ENCODE peak calls at places on chromosomes 13 and 19, in nine cellular contexts. V is T-helper 17 cell, Y is AG08395, I is nephron progenitor cell, N is OCI-LY7, G is H1, D is amniotic stem cell, O is LoVo, X is heart left ventricle. C is an unnamed sample.

GRCh38 chr19:41999071-41999877 is 5.2 kb upstream of the ATP1A3 start:
- DNase-seq in V (no peak), Y (no peak), I (peak; percentile 53), N (no peak), G (peak; percentile 78), D (no peak), O (no peak), X (peak; percentile 58), C (peak; percentile 16)

GRCh38 chr13:54183166-54183565 is 1154.6 kb downstream of the OLFM4 start:
- DNase-seq in V (no peak), Y (no peak), I (no peak), N (no peak), G (no peak), D (no peak), O (no peak), X (no peak), C (no peak)

GRCh38 chr13:105991622-105992254 is 543.7 kb downstream of the EFNB2 start:
- DNase-seq in V (no peak), Y (peak; percentile 84), I (no peak), N (no peak), G (no peak), D (no peak), O (no peak), X (no peak), C (no peak)

GRCh38 chr13:68023838-68024581 is 793.9 kb upstream of the PCDH9 start:
- DNase-seq in V (no peak), Y (no peak), I (no peak), N (no peak), G (no peak), D (no peak), O (no peak), X (no peak), C (no peak)

GRCh38 chr13:20145521-20145920 is 15.3 kb downstream of the GJA3 start:
- DNase-seq in V (no peak), Y (no peak), I (no peak), N (no peak), G (peak; percentile 41), D (no peak), O (no peak), X (no peak), C (no peak)

GRCh38 chr13:89783221-89783755 is 1564.2 kb upstream of the MIR17HG start:
- DNase-seq in V (no peak), Y (no peak), I (no peak), N (no peak), G (no peak), D (no peak), O (no peak), X (no peak), C (no peak)

GRCh38 chr19:7397687-7398086 is 49.0 kb downstream of the ARHGEF18 start:
- DNase-seq in V (no peak), Y (peak; percentile 47), I (no peak), N (no peak), G (no peak), D (peak; percentile 55), O (no peak), X (no peak), C (no peak)

GRCh38 chr19:50377051-50377441 is 789 bp downstream of the NR1H2 start:
- DNase-seq in V (peak; percentile 53), Y (no peak), I (peak; percentile 66), N (peak; percentile 82), G (peak; percentile 83), D (no peak), O (no peak), X (no peak), C (peak; percentile 25)

GRCh38 chr19:47210689-47211316 is 20.2 kb downstream of the BBC3 start:
- DNase-seq in V (peak; percentile 77), Y (peak; percentile 81), I (peak; percentile 76), N (peak; percentile 88), G (peak; percentile 88), D (peak; percentile 62), O (peak; percentile 81), X (peak; percentile 71), C (peak; percentile 82)

GRCh38 chr13:24097064-24097463 is 63.5 kb upstream of the SPATA13 start:
- DNase-seq in V (no peak), Y (peak; percentile 14), I (no peak), N (no peak), G (no peak), D (no peak), O (peak; percentile 9), X (no peak), C (no peak)

GRCh38 chr19:6340493-6341201 is 7.2 kb upstream of the ACER1 start:
- DNase-seq in V (no peak), Y (no peak), I (no peak), N (peak; percentile 17), G (no peak), D (no peak), O (no peak), X (no peak), C (no peak)

GRCh38 chr13:66154981-66155380 is 1075.2 kb downstream of the PCDH9 start:
- DNase-seq in V (no peak), Y (no peak), I (no peak), N (peak; percentile 4), G (no peak), D (no peak), O (no peak), X (no peak), C (no peak)

GRCh38 chr13:110617326-110618072 is 2.2 kb downstream of the NAXD start:
- DNase-seq in V (no peak), Y (peak; percentile 44), I (no peak), N (peak; percentile 3), G (no peak), D (no peak), O (no peak), X (no peak), C (no peak)

GRCh38 chr13:73876323-73876722 is 257.9 kb downstream of the KLF12 start:
- DNase-seq in V (no peak), Y (no peak), I (no peak), N (no peak), G (no peak), D (no peak), O (no peak), X (no peak), C (no peak)

GRCh38 chr13:97627566-97627965 is 193.6 kb downstream of the RAP2A start:
- DNase-seq in V (no peak), Y (peak; percentile 76), I (peak; percentile 36), N (no peak), G (no peak), D (peak; percentile 7), O (no peak), X (no peak), C (peak; percentile 5)

GRCh38 chr19:29675120-29675649 is 9.9 kb downstream of the PLEKHF1 start:
- DNase-seq in V (no peak), Y (no peak), I (no peak), N (no peak), G (no peak), D (no peak), O (no peak), X (no peak), C (peak; percentile 81)

GRCh38 chr13:24006520-24007248 is 109.4 kb upstream of the C1QTNF9B start:
- DNase-seq in V (no peak), Y (no peak), I (no peak), N (no peak), G (no peak), D (no peak), O (no peak), X (no peak), C (no peak)

GRCh38 chr13:44822291-44822690 is 167.0 kb downstream of the NUFIP1 start:
- DNase-seq in V (no peak), Y (no peak), I (no peak), N (no peak), G (no peak), D (no peak), O (no peak), X (no peak), C (no peak)

GRCh38 chr13:108926848-108927247 is 297.4 kb downstream of the MYO16 start:
- DNase-seq in V (no peak), Y (no peak), I (no peak), N (no peak), G (no peak), D (no peak), O (no peak), X (no peak), C (no peak)

GRCh38 chr19:51921949-51922348 is 5.3 kb upstream of the ZNF613 start:
- DNase-seq in V (no peak), Y (no peak), I (peak; percentile 12), N (peak; percentile 28), G (no peak), D (no peak), O (no peak), X (no peak), C (no peak)

GRCh38 chr13:104553156-104553555 is 1486.9 kb upstream of the SLC10A2 start:
- DNase-seq in V (no peak), Y (no peak), I (no peak), N (no peak), G (no peak), D (peak; percentile 24), O (no peak), X (no peak), C (no peak)

GRCh38 chr19:54209058-54209747 is 8.5 kb downstream of the RPS9 start:
- DNase-seq in V (no peak), Y (no peak), I (no peak), N (no peak), G (peak; percentile 75), D (no peak), O (no peak), X (no peak), C (peak; percentile 55)

GRCh38 chr19:35207391-35207871 is 21.1 kb downstream of the FAM187B start:
- DNase-seq in V (no peak), Y (no peak), I (no peak), N (no peak), G (no peak), D (no peak), O (no peak), X (no peak), C (no peak)

GRCh38 chr19:2618611-2619010 is 83.9 kb downstream of the GNG7 start:
- DNase-seq in V (no peak), Y (peak; percentile 26), I (no peak), N (peak; percentile 71), G (no peak), D (no peak), O (peak; percentile 23), X (peak; percentile 84), C (no peak)

GRCh38 chr13:70622785-70623184 is 514.5 kb upstream of the KLHL1 start:
- DNase-seq in V (no peak), Y (no peak), I (no peak), N (no peak), G (no peak), D (no peak), O (no peak), X (no peak), C (no peak)

GRCh38 chr19:15812059-15812722 is 3.3 kb downstream of the OR10H1 start:
- DNase-seq in V (no peak), Y (no peak), I (no peak), N (no peak), G (no peak), D (no peak), O (no peak), X (no peak), C (no peak)

GRCh38 chr19:28289294-28290063 is 923.5 kb downstream of the UQCRFS1 start:
- DNase-seq in V (no peak), Y (peak; percentile 88), I (no peak), N (no peak), G (no peak), D (no peak), O (no peak), X (no peak), C (peak; percentile 48)

GRCh38 chr13:64272681-64273080 is 2857.0 kb upstream of the PCDH20 start:
- DNase-seq in V (no peak), Y (no peak), I (no peak), N (no peak), G (no peak), D (no peak), O (no peak), X (no peak), C (no peak)

GRCh38 chr13:36323951-36324566 is 22.1 kb downstream of the SPART start:
- DNase-seq in V (no peak), Y (peak; percentile 64), I (no peak), N (no peak), G (no peak), D (no peak), O (no peak), X (no peak), C (no peak)

GRCh38 chr19:35347171-35347929 is at the start of gene FFAR1:
- DNase-seq in V (peak; percentile 32), Y (no peak), I (no peak), N (peak; percentile 89), G (peak; percentile 38), D (no peak), O (no peak), X (peak; percentile 28), C (no peak)

GRCh38 chr19:4877753-4878490 is 10.5 kb upstream of the PLIN3 start:
- DNase-seq in V (no peak), Y (no peak), I (peak; percentile 38), N (peak; percentile 31), G (peak; percentile 60), D (no peak), O (no peak), X (peak; percentile 70), C (peak; percentile 17)